ENCODE peak calls at places on chromosomes 11 and 22, in four cellular contexts. Z, S, I and N are unnamed samples.

GRCh38 chr11:103842795-103843194 is 193.6 kb upstream of the DDI1 start:
- DNase-seq in Z (no peak), S (no peak), I (no peak), N (no peak)

GRCh38 chr22:48630848-48631247 is 1196.8 kb downstream of the BRD1 start:
- DNase-seq in Z (no peak), S (no peak), I (no peak), N (no peak)

GRCh38 chr22:31615481-31615840 is 46.6 kb downstream of the PISD start:
- DNase-seq in Z (no peak), S (no peak), I (no peak), N (no peak)

GRCh38 chr22:31818481-31819392 is 64.9 kb downstream of the DEPDC5 start:
- DNase-seq in Z (no peak), S (peak; percentile 12), I (peak; percentile 9), N (no peak)

GRCh38 chr11:130435671-130436070 is 7.3 kb upstream of the ADAMTS8 start:
- DNase-seq in Z (no peak), S (no peak), I (no peak), N (no peak)

GRCh38 chr11:118295834-118296454 is 8.6 kb upstream of the CD3E start:
- DNase-seq in Z (peak; percentile 28), S (no peak), I (peak; percentile 50), N (no peak)

GRCh38 chr11:67054851-67055523 is 1.7 kb upstream of the RHOD start:
- DNase-seq in Z (peak; percentile 94), S (peak; percentile 92), I (peak; percentile 71), N (no peak)

GRCh38 chr11:35045219-35045819 is 93.7 kb upstream of the CD44 start:
- DNase-seq in Z (peak; percentile 64), S (no peak), I (no peak), N (no peak)

GRCh38 chr11:12698049-12698448 is 23.8 kb downstream of the TEAD1 start:
- DNase-seq in Z (no peak), S (no peak), I (no peak), N (no peak)

GRCh38 chr11:131874070-131874469 is 503.7 kb downstream of the NTM start:
- DNase-seq in Z (no peak), S (no peak), I (no peak), N (no peak)

GRCh38 chr22:38415561-38416321 is 39.3 kb downstream of the KCNJ4 start:
- DNase-seq in Z (no peak), S (no peak), I (no peak), N (no peak)

GRCh38 chr11:71426413-71426812 is 21.8 kb downstream of the DHCR7 start:
- DNase-seq in Z (no peak), S (no peak), I (no peak), N (peak; percentile 8)

GRCh38 chr22:47289316-47289985 is 527.0 kb downstream of the TBC1D22A start:
- DNase-seq in Z (no peak), S (no peak), I (no peak), N (no peak)

GRCh38 chr11:101563166-101563565 is 20.6 kb downstream of the TRPC6 start:
- DNase-seq in Z (no peak), S (no peak), I (no peak), N (no peak)

GRCh38 chr11:115548878-115549528 is 44.8 kb upstream of the CADM1 start:
- DNase-seq in Z (peak; percentile 95), S (peak; percentile 62), I (no peak), N (no peak)

GRCh38 chr22:38247713-38248112 is 25.1 kb downstream of the TMEM184B start:
- DNase-seq in Z (no peak), S (no peak), I (no peak), N (no peak)

GRCh38 chr11:12857572-12857971 is 151.5 kb upstream of the RASSF10 start:
- DNase-seq in Z (no peak), S (no peak), I (peak; percentile 29), N (no peak)

GRCh38 chr11:117020873-117021564 is 77.2 kb downstream of the SIK3 start:
- DNase-seq in Z (peak; percentile 83), S (no peak), I (peak; percentile 29), N (no peak)

GRCh38 chr22:19568337-19569311 is 44.4 kb upstream of the CLDN5 start:
- DNase-seq in Z (no peak), S (peak; percentile 40), I (no peak), N (no peak)

GRCh38 chr11:61949169-61950034 is 749 bp upstream of the BEST1 start:
- DNase-seq in Z (peak; percentile 54), S (peak; percentile 71), I (peak; percentile 90), N (no peak)

GRCh38 chr11:83195176-83195531 is 1.6 kb downstream of the ANKRD42 start:
- DNase-seq in Z (no peak), S (no peak), I (peak; percentile 45), N (no peak)

GRCh38 chr11:58577441-58578135 is 1.3 kb upstream of the ZFP91 start:
- DNase-seq in Z (peak; percentile 33), S (no peak), I (no peak), N (peak; percentile 66)

GRCh38 chr11:84673753-84674152 is 953.4 kb downstream of the DLG2 start:
- DNase-seq in Z (no peak), S (no peak), I (no peak), N (no peak)

GRCh38 chr11:128298271-128298670 is 289.1 kb downstream of the ETS1 start:
- DNase-seq in Z (no peak), S (no peak), I (no peak), N (no peak)

GRCh38 chr22:50564289-50564688 is 1.6 kb upstream of the SYCE3 start:
- DNase-seq in Z (no peak), S (no peak), I (no peak), N (no peak)

GRCh38 chr11:39617971-39618370 is 1841.5 kb downstream of the LRRC4C start:
- DNase-seq in Z (no peak), S (no peak), I (no peak), N (no peak)

GRCh38 chr22:40671796-40672360 is 7.4 kb upstream of the MCHR1 start:
- DNase-seq in Z (no peak), S (no peak), I (no peak), N (no peak)

GRCh38 chr11:61336171-61336935 is 3.3 kb downstream of the TKFC start:
- DNase-seq in Z (peak; percentile 76), S (peak; percentile 83), I (peak; percentile 93), N (peak; percentile 50)

GRCh38 chr22:33577862-33578411 is 342.3 kb downstream of the LARGE1 start:
- DNase-seq in Z (peak; percentile 98), S (peak; percentile 53), I (no peak), N (no peak)

GRCh38 chr11:129077191-129077590 is 114.9 kb downstream of the ARHGAP32 start:
- DNase-seq in Z (no peak), S (no peak), I (no peak), N (no peak)

GRCh38 chr11:72831521-72832300 is 17.5 kb downstream of the ATG16L2 start:
- DNase-seq in Z (peak; percentile 63), S (peak; percentile 77), I (peak; percentile 85), N (no peak)

GRCh38 chr22:50548913-50549790 is 3.5 kb downstream of the KLHDC7B start:
- DNase-seq in Z (no peak), S (no peak), I (no peak), N (no peak)

GRCh38 chr22:48591286-48592065 is 1236.2 kb downstream of the BRD1 start:
- DNase-seq in Z (no peak), S (no peak), I (no peak), N (no peak)

GRCh38 chr11:98531576-98531975 is 489.2 kb upstream of the CNTN5 start:
- DNase-seq in Z (no peak), S (no peak), I (no peak), N (no peak)

GRCh38 chr11:64759722-64760719 is at the start of gene PYGM:
- DNase-seq in Z (no peak), S (no peak), I (peak; percentile 36), N (no peak)

GRCh38 chr11:1298695-1299492 is 10.5 kb downstream of the TOLLIP start:
- DNase-seq in Z (peak; percentile 91), S (peak; percentile 76), I (peak; percentile 11), N (no peak)

DNA sequence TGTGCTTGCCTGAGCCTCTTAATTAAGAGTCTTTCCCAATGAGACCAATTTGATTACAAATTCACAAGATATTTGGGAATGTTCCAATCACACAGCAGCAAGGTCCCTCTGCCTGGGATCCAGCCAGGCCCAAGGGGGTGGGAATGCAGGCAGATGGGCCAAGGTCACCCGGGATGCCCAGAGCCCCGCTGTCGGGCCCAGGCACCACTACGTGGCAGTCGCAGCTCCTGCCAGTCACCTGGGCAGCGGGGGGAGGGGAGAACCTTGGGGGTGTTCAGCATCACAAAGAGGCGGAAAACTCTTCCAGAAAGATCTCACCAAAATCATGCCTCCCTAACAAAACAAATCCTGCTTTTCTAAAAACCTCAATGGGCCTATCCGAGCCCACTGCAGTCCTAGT is 30.9 kb downstream of the PPM1F start:
- DNase-seq in Z (no peak), S (no peak), I (no peak), N (no peak)
- TF ChIP-seq JUNB in Z (no peak), S (no peak), I (no peak), N (no peak)

GRCh38 chr22:27575348-27575747 is 226.2 kb downstream of the MN1 start:
- DNase-seq in Z (no peak), S (no peak), I (no peak), N (no peak)

GRCh38 chr22:27578937-27579617 is 222.5 kb downstream of the MN1 start:
- DNase-seq in Z (no peak), S (no peak), I (no peak), N (no peak)

GRCh38 chr22:27576413-27576812 is 225.1 kb downstream of the MN1 start:
- DNase-seq in Z (no peak), S (no peak), I (no peak), N (no peak)

GRCh38 chr22:27576815-27577564 is 224.6 kb downstream of the MN1 start:
- DNase-seq in Z (no peak), S (no peak), I (no peak), N (no peak)

GRCh38 chr22:27577570-27577969 is 224.0 kb downstream of the MN1 start:
- DNase-seq in Z (no peak), S (no peak), I (no peak), N (no peak)
- TF ChIP-seq BHLHE40 in Z (no peak), S (no peak), I (no peak), N (no peak)

GRCh38 chr22:44245867-44246266 is 65.1 kb downstream of the PARVG start:
- DNase-seq in Z (no peak), S (no peak), I (no peak), N (no peak)
- TF ChIP-seq JUNB in Z (no peak), S (no peak), I (no peak), N (no peak)

GRCh38 chr11:108220721-108221346 is 1.6 kb downstream of the NPAT start:
- DNase-seq in Z (no peak), S (no peak), I (peak; percentile 30), N (no peak)
- TF ChIP-seq BHLHE40 in Z (no peak), S (no peak), I (no peak), N (no peak)

DNA sequence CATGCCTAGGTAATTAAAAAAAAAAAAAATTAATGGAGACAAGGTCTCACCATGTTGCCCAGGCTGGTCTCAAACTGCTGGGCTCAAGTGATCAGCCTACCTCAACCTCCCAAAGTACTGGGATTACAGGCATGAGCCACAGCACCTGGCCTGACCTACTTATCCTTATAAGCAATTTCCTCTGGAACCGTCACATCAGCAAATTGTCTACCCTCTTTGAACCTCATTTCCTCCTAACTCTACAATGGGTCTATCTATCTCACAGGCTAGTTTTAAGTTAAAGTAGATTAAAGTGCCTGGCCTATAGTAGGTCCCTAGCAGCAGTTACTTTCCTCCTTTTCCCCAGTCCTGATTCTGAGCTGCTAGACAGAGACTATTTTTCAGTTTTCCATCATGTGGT is 43.5 kb downstream of the THAP12 start:
- DNase-seq in Z (no peak), S (no peak), I (no peak), N (no peak)
- TF ChIP-seq JUNB in Z (no peak), S (no peak), I (no peak), N (no peak)